ENCODE peak calls at places on chromosomes 6 and 20, in eight cellular contexts. L, T, I, R, C, P, N and Y are unnamed samples.

GRCh38 chr6:113184291-113184690 is 672.9 kb upstream of the MARCKS start:
- DNase-seq in P (peak), L (peak), I (no peak), C (no peak), N (no peak), R (no peak), T (peak), Y (no peak)

GRCh38 chr6:14454467-14454763 is 336.8 kb downstream of the CD83 start:
- DNase-seq in I (peak), T (no peak), R (no peak), C (peak), N (no peak), L (no peak), P (no peak), Y (no peak)

GRCh38 chr6:109671721-109672120 is 19.3 kb downstream of the AK9 start:
- DNase-seq in P (no peak), L (no peak), T (peak), R (no peak), C (no peak), I (no peak), N (no peak), Y (no peak)

GRCh38 chr6:99026135-99026534 is 78.4 kb upstream of the FBXL4 start:
- DNase-seq in N (no peak), I (no peak), C (no peak), T (no peak), L (no peak), R (no peak), P (no peak), Y (no peak)

GRCh38 chr6:27866370-27867050 is 45.7 kb downstream of the OR2B2 start:
- DNase-seq in L (no peak), N (peak), I (peak), R (no peak), T (no peak), P (no peak), C (peak), Y (no peak)

GRCh38 chr6:31740397-31741223 is 805 bp downstream of the MSH5 start:
- DNase-seq in C (peak), R (no peak), L (no peak), I (no peak), P (no peak), N (no peak), T (no peak), Y (no peak)

GRCh38 chr20:13037727-13038126 is 29.0 kb downstream of the SPTLC3 start:
- DNase-seq in T (peak), R (no peak), P (no peak), N (no peak), I (no peak), L (no peak), C (no peak), Y (no peak)

GRCh38 chr20:50295762-50296449 is 105.3 kb downstream of the CEBPB start:
- DNase-seq in T (no peak), C (peak), L (no peak), I (peak), N (no peak), R (peak), P (no peak), Y (no peak)

GRCh38 chr6:134698228-134698627 is 251.7 kb downstream of the ALDH8A1 start:
- DNase-seq in L (no peak), N (no peak), R (no peak), C (no peak), P (no peak), I (no peak), T (no peak), Y (no peak)

GRCh38 chr20:50762435-50763201 is 31.2 kb downstream of the PARD6B start:
- DNase-seq in C (no peak), I (no peak), P (no peak), T (peak), N (peak), L (no peak), R (peak), Y (peak)

GRCh38 chr6:41942045-41942851 is 640 bp upstream of the CCND3 start:
- DNase-seq in P (no peak), T (no peak), I (no peak), N (no peak), R (no peak), L (peak), C (no peak), Y (no peak)

GRCh38 chr6:4567141-4567540 is 209.1 kb upstream of the CDYL start:
- DNase-seq in P (no peak), N (no peak), I (no peak), T (peak), C (no peak), L (no peak), R (no peak), Y (no peak)

GRCh38 chr6:33324139-33324538 is 6.6 kb upstream of the ZBTB22 start:
- DNase-seq in T (no peak), N (no peak), P (no peak), C (peak), R (no peak), I (no peak), L (no peak), Y (no peak)

GRCh38 chr20:45361794-45362193 is 1.2 kb upstream of the SYS1 start:
- DNase-seq in R (no peak), P (no peak), C (no peak), I (no peak), L (no peak), T (no peak), N (no peak), Y (no peak)

GRCh38 chr6:150866147-150867073 is 908 bp downstream of the MTHFD1L start:
- DNase-seq in T (peak), I (peak), R (peak), C (peak), P (peak), N (peak), L (no peak), Y (no peak)

GRCh38 chr6:2611092-2611491 is 139.6 kb downstream of the MYLK4 start:
- DNase-seq in L (peak), R (no peak), T (no peak), C (no peak), N (no peak), I (no peak), P (no peak), Y (no peak)

GRCh38 chr6:106560966-106561740 is 68.1 kb downstream of the RTN4IP1 start:
- DNase-seq in N (no peak), R (no peak), P (no peak), T (peak), L (peak), I (no peak), C (no peak), Y (no peak)

GRCh38 chr20:33069706-33070105 is 9.7 kb upstream of the BPIFB4 start:
- DNase-seq in R (no peak), T (no peak), L (no peak), C (no peak), I (no peak), P (no peak), N (no peak), Y (no peak)

GRCh38 chr6:167037762-167038161 is 38.6 kb downstream of the CEP43 start:
- DNase-seq in C (no peak), L (no peak), N (no peak), P (no peak), I (no peak), R (no peak), T (no peak), Y (no peak)

GRCh38 chr6:37584654-37585522 is 85.2 kb upstream of the CCDC167 start:
- DNase-seq in T (no peak), I (no peak), P (no peak), N (no peak), R (no peak), L (no peak), C (no peak), Y (no peak)

GRCh38 chr6:91483415-91483814 is 896.5 kb upstream of the MAP3K7 start:
- DNase-seq in T (no peak), L (no peak), I (no peak), C (no peak), P (no peak), R (no peak), N (no peak), Y (no peak)

GRCh38 chr20:42391807-42392206 is 773.6 kb upstream of the CHD6 start:
- DNase-seq in C (no peak), R (no peak), P (no peak), L (no peak), T (no peak), N (no peak), I (no peak), Y (no peak)

GRCh38 chr6:41687501-41688175 is 47.8 kb downstream of the TFEB start:
- DNase-seq in C (no peak), T (no peak), I (no peak), R (peak), L (no peak), P (no peak), N (no peak), Y (no peak)

GRCh38 chr6:128511518-128511917 is 8.9 kb downstream of the PTPRK start:
- DNase-seq in P (no peak), I (no peak), C (no peak), T (no peak), R (no peak), L (no peak), N (no peak), Y (no peak)

GRCh38 chr6:41622210-41622990 is 15.9 kb upstream of the MDFI start:
- DNase-seq in C (no peak), P (no peak), T (no peak), R (no peak), N (no peak), L (no peak), I (no peak), Y (no peak)

GRCh38 chr6:119350202-119351004 is 842 bp upstream of the MAN1A1 start:
- DNase-seq in P (peak), I (peak), C (peak), R (no peak), N (peak), L (no peak), T (peak), Y (peak)

GRCh38 chr20:41178495-41178894 is 41.2 kb downstream of the PLCG1 start:
- DNase-seq in N (no peak), R (no peak), L (no peak), C (no peak), T (no peak), I (no peak), P (no peak), Y (no peak)

GRCh38 chr6:42368156-42368555 is 83.6 kb downstream of the TRERF1 start:
- DNase-seq in T (no peak), L (no peak), C (no peak), I (no peak), P (no peak), N (no peak), R (no peak), Y (no peak)

GRCh38 chr6:28474441-28475219 is 31.3 kb upstream of the ZSCAN23 start:
- DNase-seq in P (peak), C (peak), L (peak), T (peak), I (peak), R (no peak), N (peak), Y (no peak)

GRCh38 chr20:47974234-47974878 is 189.1 kb upstream of the SULF2 start:
- DNase-seq in P (no peak), I (no peak), C (no peak), N (no peak), R (no peak), L (no peak), T (no peak), Y (no peak)

GRCh38 chr6:147970970-147971369 is 371.7 kb upstream of the SASH1 start:
- DNase-seq in L (no peak), I (no peak), T (no peak), P (no peak), C (peak), N (peak), R (no peak), Y (no peak)

GRCh38 chr20:44028341-44028715 is 113.7 kb downstream of the TOX2 start:
- DNase-seq in L (no peak), C (no peak), N (no peak), R (peak), T (no peak), I (no peak), P (no peak), Y (no peak)